ENCODE peak calls at places on chromosomes 7 and 10, in four cellular contexts. C is RWPE2, T is left ventricle myocardium inferior, V is AG04450. W is an unnamed sample. For H3K27me3, the result is how much of the 10 kb centered on the place peaks cover.

GRCh38 chr10:33706191-33706590 is 371.7 kb upstream of the NRP1 start:
- DNase-seq in V (peak), T (no peak), C (no peak), W (no peak)

GRCh38 chr7:108415821-108416536 is 40.3 kb downstream of the NRCAM start:
- DNase-seq in T (no peak), V (no peak), C (no peak), W (no peak)

GRCh38 chr10:3848768-3849643 is 64.0 kb upstream of the KLF6 start:
- DNase-seq in C (no peak), T (no peak), V (no peak), W (no peak)

GRCh38 chr10:48239618-48240017 is 34.9 kb downstream of the FRMPD2 start:
- DNase-seq in C (no peak), T (no peak), V (no peak), W (no peak)

GRCh38 chr7:110909102-110909501 is 181.8 kb upstream of the LRRN3 start:
- DNase-seq in T (no peak), C (no peak), V (no peak), W (no peak)

GRCh38 chr10:6430581-6430980 is 149.5 kb downstream of the PRKCQ start:
- DNase-seq in T (no peak), C (no peak), V (no peak), W (no peak)

GRCh38 chr10:88110355-88110754 is 246.9 kb downstream of the PTEN start:
- DNase-seq in V (no peak), T (no peak), C (no peak), W (peak)

GRCh38 chr7:21941570-21942224 is 4.0 kb downstream of the CDCA7L start:
- DNase-seq in V (no peak), C (no peak), T (no peak), W (no peak)

GRCh38 chr7:38034062-38034907 is 113.8 kb downstream of the EPDR1 start:
- DNase-seq in V (no peak), C (no peak), T (no peak), W (no peak)

GRCh38 chr10:31771345-31771831 is 157.2 kb downstream of the ARHGAP12 start:
- DNase-seq in T (no peak), V (no peak), C (no peak), W (no peak)

GRCh38 chr7:150325110-150325611 is 1.8 kb upstream of the ACTR3C start:
- DNase-seq in C (no peak), T (no peak), V (no peak), W (no peak)

GRCh38 chr10:17665742-17666141 is 21.8 kb downstream of the STAM start:
- DNase-seq in V (peak), C (no peak), T (no peak), W (peak)

GRCh38 chr10:95561200-95562177 is at the start of gene SORBS1:
- DNase-seq in T (peak), V (peak), C (peak), W (peak)

GRCh38 chr10:95558593-95559320 is 2.4 kb downstream of the SORBS1 start:
- DNase-seq in T (no peak), V (no peak), C (no peak), W (no peak)

GRCh38 chr10:95556994-95557767 is 4.0 kb downstream of the SORBS1 start:
- DNase-seq in T (no peak), C (no peak), V (no peak), W (no peak)

GRCh38 chr10:95560288-95561199 is 627 bp downstream of the SORBS1 start:
- DNase-seq in V (no peak), T (peak), C (peak), W (no peak)

DNA sequence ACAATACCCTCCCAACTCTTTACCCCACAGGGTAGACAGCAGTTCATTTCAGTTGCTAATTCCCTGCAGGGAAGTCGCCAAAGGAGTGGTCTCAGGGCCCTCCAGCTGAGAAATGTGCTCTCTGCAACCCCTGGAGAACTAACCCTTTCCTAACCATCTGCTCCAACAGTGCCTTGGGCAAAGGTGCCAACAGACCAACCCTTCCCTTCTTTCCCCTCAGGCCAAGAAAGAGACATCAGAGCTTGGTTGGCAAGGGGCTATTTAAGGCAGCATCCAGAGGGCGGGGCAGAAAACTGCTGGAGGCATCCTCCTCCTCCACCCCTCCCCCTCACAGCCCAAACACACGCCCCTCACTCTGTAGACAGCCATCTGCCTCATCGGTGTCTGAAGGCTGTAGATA is 1.7 kb downstream of the SORBS1 start:
- DNase-seq in V (no peak), T (no peak), C (no peak), W (no peak)
- H3K4me3 ChIP-seq in V (no peak), T (peak), C (no peak), W (no peak)

GRCh38 chr10:101001225-101002035 is 1.8 kb downstream of the LZTS2 start:
- DNase-seq in T (peak), C (no peak), V (no peak), W (no peak)
- TF ChIP-seq CTCF in T (no peak), C (no peak), V (no peak), W (no peak)

DNA sequence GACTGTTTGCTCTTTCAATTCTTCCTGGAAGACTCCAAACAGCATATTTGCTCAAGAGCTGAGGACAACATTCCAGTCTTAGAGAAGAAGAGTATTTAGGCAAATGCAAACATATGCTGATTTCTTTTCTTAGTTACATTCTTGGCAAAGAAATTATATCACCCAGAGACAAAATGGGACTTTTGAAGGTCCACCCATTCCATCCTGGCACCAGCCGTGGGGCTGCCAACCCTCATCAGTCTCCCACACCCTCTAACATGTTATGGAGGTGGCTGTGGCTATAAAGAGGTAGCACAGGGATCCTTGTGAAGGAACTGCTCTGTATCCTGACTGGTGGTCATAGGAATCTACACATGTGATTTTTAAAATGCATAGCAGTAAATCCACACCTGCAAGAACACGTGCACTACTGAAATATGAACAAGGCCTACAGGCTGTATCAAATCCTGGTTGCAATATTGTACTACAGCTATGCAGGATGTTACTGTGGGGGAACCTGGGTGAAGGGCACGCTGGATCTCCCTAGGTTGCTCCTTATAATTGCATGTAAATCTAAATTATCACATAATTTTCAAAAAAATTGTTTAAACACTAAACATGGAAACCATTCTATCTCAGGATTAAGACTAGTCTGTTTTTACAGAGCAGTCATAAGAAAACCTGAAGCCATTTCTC is 161.4 kb downstream of the GRID1 start:
- DNase-seq in T (no peak), C (no peak), V (no peak), W (no peak)
- H3K27me3 ChIP-seq in T (under half), C (under half), V (under half), W (under half)

DNA sequence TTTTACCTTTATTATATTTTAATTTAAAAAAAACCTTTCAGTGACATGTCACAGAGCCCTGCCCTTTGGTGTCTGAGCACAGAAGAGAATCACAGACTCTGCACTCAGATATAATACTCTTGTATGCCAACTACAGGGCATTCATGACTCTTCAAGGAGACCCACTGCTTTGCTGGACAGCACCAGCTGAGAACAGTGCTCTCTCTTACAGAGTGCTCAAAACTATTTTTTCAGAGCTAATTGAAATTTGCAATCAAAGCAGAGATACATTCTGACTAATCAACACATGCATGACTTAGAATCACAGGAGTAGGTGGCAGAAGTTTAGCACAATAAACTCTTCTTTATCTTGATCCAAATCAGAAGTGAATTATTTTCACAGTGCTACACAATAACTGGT is 99.1 kb downstream of the OSBPL3 start:
- DNase-seq in C (no peak), V (no peak), T (no peak), W (no peak)
- H3K4me3 ChIP-seq in C (no peak), V (no peak), T (no peak), W (no peak)

GRCh38 chr10:11142809-11143208 is 125.1 kb downstream of the CELF2 start:
- DNase-seq in C (no peak), V (no peak), T (no peak), W (no peak)

GRCh38 chr10:11143240-11143639 is 125.6 kb downstream of the CELF2 start:
- DNase-seq in V (no peak), T (no peak), C (no peak), W (no peak)

GRCh38 chr10:11138634-11139033 is 121.0 kb downstream of the CELF2 start:
- DNase-seq in T (no peak), C (no peak), V (no peak), W (no peak)

GRCh38 chr10:11141571-11142091 is 124.0 kb downstream of the CELF2 start:
- DNase-seq in V (no peak), T (no peak), C (no peak), W (no peak)

DNA sequence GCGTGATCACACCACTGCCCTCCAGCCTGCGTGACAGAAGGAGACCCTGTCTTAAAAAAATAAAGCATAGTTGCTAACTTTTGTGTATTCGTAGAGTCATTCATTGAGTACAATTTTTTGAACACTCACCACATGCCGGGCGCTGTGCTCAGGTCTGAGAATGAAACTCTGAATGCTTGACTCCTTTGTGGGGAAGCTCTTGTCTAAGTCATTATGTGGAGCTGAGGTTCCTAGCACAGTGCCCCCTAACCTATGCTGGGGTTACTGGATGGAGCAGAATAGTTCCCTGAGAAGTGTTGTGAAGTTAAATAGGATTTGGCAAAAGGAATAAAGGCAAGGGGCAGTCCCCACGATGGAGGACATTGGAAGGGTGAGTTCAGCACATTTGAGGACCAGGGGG is 123.3 kb downstream of the CELF2 start:
- DNase-seq in C (no peak), T (no peak), V (no peak), W (no peak)
- TF ChIP-seq CTCF in C (no peak), T (no peak), V (no peak), W (no peak)

DNA sequence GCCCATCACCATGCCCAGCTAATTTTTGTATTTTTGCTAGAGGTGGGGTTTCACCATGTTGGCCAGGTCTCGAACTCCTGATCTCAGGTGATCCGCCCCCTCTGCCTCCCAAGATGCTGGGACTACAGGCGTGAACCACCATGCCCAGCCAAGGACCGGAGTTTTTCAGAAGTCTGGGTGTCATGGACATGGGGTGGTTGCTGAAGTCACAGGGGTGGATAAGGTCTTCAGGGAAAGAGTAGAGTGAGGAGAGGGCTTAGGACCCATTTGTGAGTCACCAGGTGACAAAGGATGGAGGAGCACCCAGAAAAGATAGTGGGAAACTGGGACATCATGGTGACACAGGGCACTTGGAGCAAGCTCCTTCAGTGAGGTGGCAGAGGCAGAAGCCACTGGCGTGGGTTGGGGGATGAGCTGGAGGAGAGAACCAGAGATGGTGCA is 2.8 kb upstream of the GPRIN2 start:
- DNase-seq in V (no peak), T (no peak), C (peak), W (no peak)
- H3K27me3 ChIP-seq in V (half or more), T (half or more), C (under half), W (under half)

W was measured in kidney epithelial cell.